ENCODE peak calls at places on chromosomes 5 and 9, in seven cellular contexts. One of them, this sample, is unnamed.

GRCh38 chr5:37005252-37005651 is 128.7 kb downstream of the NIPBL start:
- DNase-seq in NCI-H1048: no peak
- DNase-seq in IMR-90: peak
- DNase-seq in A172: peak
- DNase-seq in NCI-H345: no peak
- DNase-seq in kidney glomerular epithelial cell: no peak
- DNase-seq in Peyer's patch: no peak
- DNase-seq in this sample: no peak

GRCh38 chr9:124810513-124811355 is 33.8 kb downstream of the OLFML2A start:
- DNase-seq in NCI-H1048: no peak
- DNase-seq in IMR-90: peak
- DNase-seq in A172: peak
- DNase-seq in NCI-H345: no peak
- DNase-seq in kidney glomerular epithelial cell: peak
- DNase-seq in Peyer's patch: no peak
- DNase-seq in this sample: peak

GRCh38 chr5:118007262-118007661 is 981.1 kb downstream of the DTWD2 start:
- DNase-seq in NCI-H1048: no peak
- DNase-seq in IMR-90: peak
- DNase-seq in A172: no peak
- DNase-seq in NCI-H345: no peak
- DNase-seq in kidney glomerular epithelial cell: no peak
- DNase-seq in Peyer's patch: no peak
- DNase-seq in this sample: no peak

GRCh38 chr9:8825600-8826147 is 1026.1 kb upstream of the DMAC1 start:
- DNase-seq in NCI-H1048: no peak
- DNase-seq in IMR-90: no peak
- DNase-seq in A172: no peak
- DNase-seq in NCI-H345: no peak
- DNase-seq in kidney glomerular epithelial cell: no peak
- DNase-seq in Peyer's patch: no peak
- DNase-seq in this sample: no peak

GRCh38 chr5:108345541-108346171 is 36.2 kb downstream of the FBXL17 start:
- DNase-seq in NCI-H1048: no peak
- DNase-seq in IMR-90: peak
- DNase-seq in A172: peak
- DNase-seq in NCI-H345: peak
- DNase-seq in kidney glomerular epithelial cell: peak
- DNase-seq in Peyer's patch: no peak
- DNase-seq in this sample: no peak

GRCh38 chr5:89723907-89724306 is 685.6 kb downstream of the CETN3 start:
- DNase-seq in NCI-H1048: no peak
- DNase-seq in IMR-90: no peak
- DNase-seq in A172: no peak
- DNase-seq in NCI-H345: no peak
- DNase-seq in kidney glomerular epithelial cell: no peak
- DNase-seq in Peyer's patch: no peak
- DNase-seq in this sample: no peak

GRCh38 chr5:120055858-120056257 is 408.2 kb upstream of the PRR16 start:
- DNase-seq in NCI-H1048: no peak
- DNase-seq in IMR-90: peak
- DNase-seq in A172: peak
- DNase-seq in NCI-H345: no peak
- DNase-seq in kidney glomerular epithelial cell: peak
- DNase-seq in Peyer's patch: no peak
- DNase-seq in this sample: no peak

GRCh38 chr5:152883061-152883460 is 478.0 kb upstream of the NMUR2 start:
- DNase-seq in NCI-H1048: no peak
- DNase-seq in IMR-90: no peak
- DNase-seq in A172: no peak
- DNase-seq in NCI-H345: peak
- DNase-seq in kidney glomerular epithelial cell: no peak
- DNase-seq in Peyer's patch: no peak
- DNase-seq in this sample: no peak

GRCh38 chr5:178546675-178547033 is 43.5 kb downstream of the COL23A1 start:
- DNase-seq in NCI-H1048: no peak
- DNase-seq in IMR-90: no peak
- DNase-seq in A172: no peak
- DNase-seq in NCI-H345: no peak
- DNase-seq in kidney glomerular epithelial cell: no peak
- DNase-seq in Peyer's patch: no peak
- DNase-seq in this sample: peak

GRCh38 chr9:116959775-116960174 is 272.7 kb downstream of the TRIM32 start:
- DNase-seq in NCI-H1048: no peak
- DNase-seq in IMR-90: peak
- DNase-seq in A172: no peak
- DNase-seq in NCI-H345: no peak
- DNase-seq in kidney glomerular epithelial cell: no peak
- DNase-seq in Peyer's patch: no peak
- DNase-seq in this sample: no peak

GRCh38 chr5:7397005-7397546 is 1.1 kb downstream of the ADCY2 start:
- DNase-seq in NCI-H1048: no peak
- DNase-seq in IMR-90: no peak
- DNase-seq in A172: no peak
- DNase-seq in NCI-H345: peak
- DNase-seq in kidney glomerular epithelial cell: no peak
- DNase-seq in Peyer's patch: no peak
- DNase-seq in this sample: no peak

GRCh38 chr5:96222129-96222528 is 210.9 kb downstream of the PCSK1 start:
- DNase-seq in NCI-H1048: no peak
- DNase-seq in IMR-90: no peak
- DNase-seq in A172: no peak
- DNase-seq in NCI-H345: no peak
- DNase-seq in kidney glomerular epithelial cell: no peak
- DNase-seq in Peyer's patch: no peak
- DNase-seq in this sample: no peak

GRCh38 chr9:132128191-132128590 is 33.7 kb upstream of the NTNG2 start:
- DNase-seq in NCI-H1048: no peak
- DNase-seq in IMR-90: no peak
- DNase-seq in A172: no peak
- DNase-seq in NCI-H345: no peak
- DNase-seq in kidney glomerular epithelial cell: no peak
- DNase-seq in Peyer's patch: no peak
- DNase-seq in this sample: no peak

GRCh38 chr5:135324897-135325650 is 74.0 kb downstream of the MACROH2A1 start:
- DNase-seq in NCI-H1048: no peak
- DNase-seq in IMR-90: no peak
- DNase-seq in A172: no peak
- DNase-seq in NCI-H345: no peak
- DNase-seq in kidney glomerular epithelial cell: no peak
- DNase-seq in Peyer's patch: no peak
- DNase-seq in this sample: no peak

GRCh38 chr5:109695005-109695926 is 5.5 kb downstream of the MAN2A1 start:
- DNase-seq in NCI-H1048: no peak
- DNase-seq in IMR-90: no peak
- DNase-seq in A172: no peak
- DNase-seq in NCI-H345: no peak
- DNase-seq in kidney glomerular epithelial cell: no peak
- DNase-seq in Peyer's patch: no peak
- DNase-seq in this sample: no peak

GRCh38 chr5:141960018-141960417 is 2.0 kb upstream of the PCDH12 start:
- DNase-seq in NCI-H1048: no peak
- DNase-seq in IMR-90: no peak
- DNase-seq in A172: no peak
- DNase-seq in NCI-H345: no peak
- DNase-seq in kidney glomerular epithelial cell: no peak
- DNase-seq in Peyer's patch: no peak
- DNase-seq in this sample: no peak

GRCh38 chr5:167147879-167148278 is 1143.6 kb upstream of the WWC1 start:
- DNase-seq in NCI-H1048: no peak
- DNase-seq in IMR-90: no peak
- DNase-seq in A172: peak
- DNase-seq in NCI-H345: no peak
- DNase-seq in kidney glomerular epithelial cell: no peak
- DNase-seq in Peyer's patch: no peak
- DNase-seq in this sample: no peak

GRCh38 chr5:63911871-63912270 is 50.4 kb downstream of the HTR1A start:
- DNase-seq in NCI-H1048: no peak
- DNase-seq in IMR-90: no peak
- DNase-seq in A172: no peak
- DNase-seq in NCI-H345: no peak
- DNase-seq in kidney glomerular epithelial cell: no peak
- DNase-seq in Peyer's patch: no peak
- DNase-seq in this sample: no peak

GRCh38 chr9:93633492-93634221 is 57.3 kb downstream of the PHF2 start:
- DNase-seq in NCI-H1048: no peak
- DNase-seq in IMR-90: no peak
- DNase-seq in A172: no peak
- DNase-seq in NCI-H345: no peak
- DNase-seq in kidney glomerular epithelial cell: no peak
- DNase-seq in Peyer's patch: peak
- DNase-seq in this sample: no peak

GRCh38 chr9:111969622-111970021 is 73.0 kb downstream of the UGCG start:
- DNase-seq in NCI-H1048: no peak
- DNase-seq in IMR-90: no peak
- DNase-seq in A172: no peak
- DNase-seq in NCI-H345: no peak
- DNase-seq in kidney glomerular epithelial cell: no peak
- DNase-seq in Peyer's patch: no peak
- DNase-seq in this sample: no peak

GRCh38 chr5:55523293-55523692 is 11.5 kb downstream of the PLPP1 start:
- DNase-seq in NCI-H1048: no peak
- DNase-seq in IMR-90: no peak
- DNase-seq in A172: no peak
- DNase-seq in NCI-H345: no peak
- DNase-seq in kidney glomerular epithelial cell: no peak
- DNase-seq in Peyer's patch: no peak
- DNase-seq in this sample: no peak

GRCh38 chr5:25181249-25181648 is 536.5 kb upstream of the CDH10 start:
- DNase-seq in NCI-H1048: no peak
- DNase-seq in IMR-90: no peak
- DNase-seq in A172: no peak
- DNase-seq in NCI-H345: no peak
- DNase-seq in kidney glomerular epithelial cell: no peak
- DNase-seq in Peyer's patch: no peak
- DNase-seq in this sample: no peak

GRCh38 chr9:36914212-36914577 is 119.9 kb downstream of the PAX5 start:
- DNase-seq in NCI-H1048: no peak
- DNase-seq in IMR-90: no peak
- DNase-seq in A172: no peak
- DNase-seq in NCI-H345: peak
- DNase-seq in kidney glomerular epithelial cell: no peak
- DNase-seq in Peyer's patch: no peak
- DNase-seq in this sample: no peak